ENCODE peak calls at places on chromosomes 6 and 20, in six cellular contexts. M is AG09309, G is HL-60, R is lower leg skin, A is GM12865, L is spleen. C is an unnamed sample.

GRCh38 chr6:122735618-122736017 is 43.9 kb upstream of the FABP7 start:
- DNase-seq in M (no peak), G (no peak), R (no peak), A (no peak), L (no peak), C (no peak)

GRCh38 chr6:144581807-144582537 is 296.8 kb downstream of the UTRN start:
- DNase-seq in M (no peak), G (no peak), R (no peak), A (peak; percentile 28), L (no peak), C (no peak)

GRCh38 chr20:63076421-63076820 is 69.7 kb upstream of the BHLHE23 start:
- DNase-seq in M (no peak), G (no peak), R (no peak), A (no peak), L (peak; percentile 27), C (no peak)

GRCh38 chr6:157804448-157805327 is 18.4 kb upstream of the SNX9 start:
- DNase-seq in M (no peak), G (no peak), R (no peak), A (no peak), L (no peak), C (no peak)

GRCh38 chr6:52595000-52595795 is 18.3 kb upstream of the TRAM2 start:
- DNase-seq in M (no peak), G (no peak), R (peak; percentile 57), A (peak; percentile 73), L (no peak), C (peak; percentile 98)

GRCh38 chr6:110878751-110879539 is 4.4 kb downstream of the AMD1 start:
- DNase-seq in M (no peak), G (no peak), R (no peak), A (peak; percentile 55), L (no peak), C (no peak)

GRCh38 chr6:5905431-5906339 is 101.0 kb downstream of the NRN1 start:
- DNase-seq in M (peak; percentile 86), G (no peak), R (peak; percentile 88), A (no peak), L (no peak), C (peak; percentile 82)

GRCh38 chr6:106685833-106686232 is 56.5 kb downstream of the QRSL1 start:
- DNase-seq in M (no peak), G (no peak), R (no peak), A (no peak), L (no peak), C (peak; percentile 19)

GRCh38 chr6:8174571-8174970 is 72.2 kb upstream of the EEF1E1 start:
- DNase-seq in M (no peak), G (no peak), R (no peak), A (no peak), L (no peak), C (no peak)

GRCh38 chr20:10665027-10665561 is 8.7 kb downstream of the JAG1 start:
- DNase-seq in M (no peak), G (no peak), R (no peak), A (no peak), L (no peak), C (no peak)

GRCh38 chr20:46959081-46959692 is 64.5 kb downstream of the EYA2 start:
- DNase-seq in M (peak; percentile 75), G (no peak), R (no peak), A (no peak), L (no peak), C (peak; percentile 91)

GRCh38 chr6:93962566-93962965 is 543.2 kb upstream of the EPHA7 start:
- DNase-seq in M (no peak), G (no peak), R (no peak), A (no peak), L (no peak), C (no peak)

GRCh38 chr6:113149511-113149910 is 707.6 kb upstream of the MARCKS start:
- DNase-seq in M (peak; percentile 82), G (no peak), R (no peak), A (no peak), L (no peak), C (no peak)

GRCh38 chr6:75863001-75863400 is 114.0 kb downstream of the MYO6 start:
- DNase-seq in M (no peak), G (no peak), R (no peak), A (no peak), L (no peak), C (no peak)

GRCh38 chr6:26544473-26544872 is 6.3 kb downstream of the HMGN4 start:
- DNase-seq in M (no peak), G (no peak), R (no peak), A (no peak), L (no peak), C (no peak)

GRCh38 chr20:1533059-1533458 is 24.4 kb downstream of the SIRPD start:
- DNase-seq in M (no peak), G (no peak), R (no peak), A (no peak), L (no peak), C (no peak)

GRCh38 chr6:151639750-151640149 is 145.9 kb downstream of the CCDC170 start:
- DNase-seq in M (no peak), G (no peak), R (no peak), A (no peak), L (no peak), C (no peak)

GRCh38 chr6:89412071-89413005 is at the start of gene RRAGD:
- DNase-seq in M (no peak), G (peak; percentile 83), R (peak; percentile 74), A (peak; percentile 80), L (peak; percentile 91), C (no peak)

GRCh38 chr6:94213176-94213575 is 793.8 kb upstream of the EPHA7 start:
- DNase-seq in M (no peak), G (no peak), R (no peak), A (no peak), L (no peak), C (no peak)

GRCh38 chr6:97586344-97586743 is 303.3 kb upstream of the MMS22L start:
- DNase-seq in M (no peak), G (no peak), R (no peak), A (peak; percentile 24), L (no peak), C (no peak)

GRCh38 chr20:64205611-64206026 is 41.4 kb downstream of the MYT1 start:
- DNase-seq in M (no peak), G (no peak), R (no peak), A (no peak), L (no peak), C (no peak)

GRCh38 chr6:146770275-146770964 is 171.6 kb downstream of the ADGB start:
- DNase-seq in M (no peak), G (no peak), R (no peak), A (no peak), L (no peak), C (no peak)

GRCh38 chr6:23713211-23713610 is 412.8 kb upstream of the NRSN1 start:
- DNase-seq in M (no peak), G (no peak), R (no peak), A (peak; percentile 14), L (no peak), C (no peak)

GRCh38 chr6:134739299-134740090 is 210.4 kb downstream of the ALDH8A1 start:
- DNase-seq in M (no peak), G (no peak), R (no peak), A (no peak), L (no peak), C (no peak)

GRCh38 chr20:45445805-45446562 is 23.6 kb upstream of the WFDC2 start:
- DNase-seq in M (no peak), G (no peak), R (no peak), A (peak; percentile 47), L (no peak), C (no peak)

GRCh38 chr20:3795511-3796468 is at the start of gene CDC25B:
- DNase-seq in M (peak; percentile 59), G (peak; percentile 75), R (peak; percentile 94), A (peak; percentile 92), L (peak; percentile 97), C (peak; percentile 60)

GRCh38 chr20:58614984-58615760 is 35.9 kb upstream of the STX16 start:
- DNase-seq in M (no peak), G (no peak), R (no peak), A (no peak), L (peak; percentile 58), C (no peak)

GRCh38 chr6:70415247-70415646 is 1.9 kb downstream of the FAM135A start:
- DNase-seq in M (no peak), G (no peak), R (no peak), A (peak; percentile 35), L (no peak), C (no peak)

DNA sequence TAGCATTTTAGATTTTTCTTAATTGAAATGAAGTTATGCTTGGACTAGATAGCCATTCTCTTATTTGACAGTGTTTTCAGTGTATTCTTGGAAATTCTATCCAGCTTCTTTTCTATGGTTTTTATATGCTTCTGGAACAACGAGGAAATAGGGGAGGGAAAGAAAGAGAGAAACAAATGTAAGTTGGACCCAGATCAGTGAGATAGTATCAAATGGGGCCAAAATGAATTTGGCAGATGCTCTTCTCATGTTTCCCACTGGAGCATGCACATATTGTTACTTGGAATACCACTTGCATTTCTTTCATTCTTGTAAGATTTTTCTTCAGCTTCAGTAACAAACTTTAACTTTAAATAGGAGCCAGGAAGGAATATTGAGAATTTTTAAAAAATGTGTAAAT is 312.3 kb downstream of the PRL start:
- DNase-seq in M (no peak), G (no peak), R (no peak), A (no peak), L (no peak), C (no peak)
- H3K4me3 ChIP-seq in M (no peak overlapping the region), G (no peak overlapping the region), R (no peak overlapping the region), A (no peak overlapping the region), L (no peak overlapping the region), C (no peak overlapping the region)

GRCh38 chr20:50129662-50130345 is 16.9 kb upstream of the UBE2V1 start:
- DNase-seq in M (no peak), G (no peak), R (no peak), A (no peak), L (no peak), C (no peak)
- H3K4me3 ChIP-seq in M (no peak overlapping the region), G (no peak overlapping the region), R (no peak overlapping the region), A (no peak overlapping the region), L (no peak overlapping the region), C (no peak overlapping the region)

DNA sequence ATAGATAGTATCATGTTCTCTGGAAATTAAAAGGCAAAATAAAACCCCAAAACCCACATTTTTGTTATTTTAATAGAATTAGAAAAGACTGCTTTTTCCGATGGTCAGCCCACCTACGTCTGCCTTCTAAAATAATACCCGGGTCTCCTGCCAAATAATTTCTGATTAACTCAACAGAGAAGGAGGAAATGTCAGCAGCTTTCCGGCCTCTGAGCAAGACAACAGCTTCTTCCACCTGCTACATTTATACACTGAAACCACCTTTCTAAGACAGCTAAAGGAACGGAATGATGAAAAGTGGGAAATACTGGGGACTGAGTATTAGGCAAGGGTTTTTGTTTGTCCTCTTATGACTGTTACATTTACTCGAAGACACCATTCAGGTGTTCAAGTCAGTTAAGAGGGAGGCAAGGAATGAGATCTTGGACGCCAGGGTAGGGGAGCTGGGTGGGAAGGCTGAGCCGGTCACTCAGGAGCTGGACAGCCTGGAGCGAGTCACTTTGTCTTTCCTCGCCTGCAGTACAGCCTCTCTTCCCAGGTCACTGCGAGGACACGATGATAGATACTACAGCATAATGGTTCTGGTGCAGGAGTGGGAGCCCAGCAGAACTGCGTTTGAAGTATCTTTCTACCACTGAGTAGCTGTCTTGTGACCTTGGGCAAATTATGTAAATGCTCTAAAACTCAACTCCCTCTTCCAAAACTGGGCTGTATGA is 96.3 kb upstream of the QKI start:
- DNase-seq in M (no peak), G (no peak), R (no peak), A (no peak), L (no peak), C (no peak)
- H3K4me3 ChIP-seq in M (no peak overlapping the region), G (no peak overlapping the region), R (no peak overlapping the region), A (no peak overlapping the region), L (no peak overlapping the region), C (no peak overlapping the region)

GRCh38 chr6:130138116-130138908 is 84.4 kb downstream of the SAMD3 start:
- DNase-seq in M (no peak), G (no peak), R (no peak), A (peak; percentile 50), L (no peak), C (no peak)
- H3K4me3 ChIP-seq in M (no peak overlapping the region), G (no peak overlapping the region), R (no peak overlapping the region), A (no peak overlapping the region), L (no peak overlapping the region), C (no peak overlapping the region)